ENCODE peak calls at places on chromosomes 11 and 22, in five cellular contexts. W, Q, L, G and Z are unnamed samples.
A peak's percentile ranks its signal among the peaks of the same experiment; 100 is the strongest.

GRCh38 chr22:43151251-43152000 is at the start of gene TSPO:
- DNase-seq in Q (peak; percentile 57), W (peak; percentile 71), L (no peak), G (peak; percentile 27), Z (peak; percentile 54)

GRCh38 chr22:29846290-29846689 is 8.2 kb upstream of the ASCC2 start:
- DNase-seq in Q (no peak), G (no peak), W (no peak), L (no peak), Z (no peak)

GRCh38 chr11:76939219-76939631 is 78.5 kb downstream of the ACER3 start:
- DNase-seq in L (no peak), G (no peak), Q (no peak), W (no peak), Z (no peak)

GRCh38 chr11:120168960-120169681 is 31.2 kb upstream of the TRIM29 start:
- DNase-seq in W (peak; percentile 81), G (no peak), Q (peak; percentile 89), L (no peak), Z (peak; percentile 85)

GRCh38 chr11:105829084-105829483 is 193.0 kb downstream of the MSANTD4 start:
- DNase-seq in G (peak; percentile 24), W (no peak), L (no peak), Q (no peak), Z (no peak)

GRCh38 chr11:29135504-29135903 is 881.3 kb downstream of the KCNA4 start:
- DNase-seq in G (no peak), Q (no peak), W (no peak), L (no peak), Z (no peak)

GRCh38 chr22:31083377-31083768 is 2.3 kb downstream of the SMTN start:
- DNase-seq in W (no peak), Q (no peak), G (no peak), L (no peak), Z (no peak)

GRCh38 chr11:82927264-82927880 is 25.8 kb downstream of the DDIAS start:
- DNase-seq in G (peak; percentile 84), W (peak; percentile 78), Q (peak; percentile 80), L (peak; percentile 34), Z (peak; percentile 61)

DNA sequence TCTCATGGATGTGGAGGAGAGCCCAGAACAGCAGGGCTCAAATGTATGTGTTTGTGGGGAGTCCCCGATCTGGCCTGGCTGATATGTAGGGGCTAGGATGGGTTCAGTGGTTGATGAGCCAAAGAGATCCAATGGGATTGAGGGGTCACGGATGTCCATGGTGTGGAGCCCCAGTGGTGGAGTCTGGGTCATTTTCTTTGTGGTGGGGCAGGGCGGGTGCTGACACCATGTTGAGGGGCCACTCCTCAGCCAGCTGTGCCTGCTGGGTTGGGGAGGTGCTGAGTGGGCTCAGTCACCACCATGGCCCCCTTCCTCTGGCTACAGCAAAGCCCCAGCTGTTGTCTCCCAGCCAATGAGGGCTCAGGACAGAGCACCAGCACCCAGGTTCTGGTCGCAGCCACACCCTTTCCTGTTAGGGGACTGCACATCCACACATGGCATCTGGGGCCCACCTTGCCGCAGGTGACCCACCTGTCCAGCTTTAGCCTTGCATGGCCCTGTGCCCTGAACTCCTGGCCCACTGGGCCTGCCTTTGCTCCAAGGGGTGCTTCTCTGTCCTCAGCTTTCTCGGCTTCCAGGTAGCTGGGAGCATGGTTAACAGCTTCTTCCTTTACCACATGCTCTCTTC is 3.2 kb upstream of the GNAZ start:
- DNase-seq in L (no peak), W (no peak), G (no peak), Q (no peak), Z (no peak)
- TF ChIP-seq EZH2phosphoT487 in L (no peak), W (no peak), G (no peak), Q (no peak), Z (no peak)

GRCh38 chr11:110294509-110294908 is 1.9 kb downstream of the RDX start:
- DNase-seq in Q (no peak), L (no peak), G (no peak), W (no peak), Z (peak; percentile 26)
- H3K4me2 ChIP-seq in Q (peak overlapping the region; percentile 95), L (peak overlapping the region; percentile 80), G (peak overlapping the region; percentile 97), W (peak overlapping the region; percentile 73), Z (peak overlapping the region; percentile 80)

GRCh38 chr22:47275479-47276218 is 513.2 kb downstream of the TBC1D22A start:
- DNase-seq in W (no peak), G (no peak), Q (no peak), L (no peak), Z (no peak)
- TF ChIP-seq EZH2phosphoT487 in W (no peak), G (no peak), Q (no peak), L (no peak), Z (no peak)

GRCh38 chr22:49920859-49921258 is 2.4 kb downstream of the CRELD2 start:
- DNase-seq in Q (no peak), W (no peak), L (no peak), G (no peak), Z (no peak)
- H3K4me2 ChIP-seq in Q (no peak overlapping the region), W (no peak overlapping the region), L (no peak overlapping the region), G (no peak overlapping the region), Z (no peak overlapping the region)

GRCh38 chr11:69375316-69376154 is 81.6 kb downstream of the MYEOV start:
- DNase-seq in G (no peak), W (no peak), Q (no peak), L (no peak), Z (no peak)
- TF ChIP-seq EZH2phosphoT487 in G (no peak), W (no peak), Q (no peak), L (no peak), Z (no peak)

GRCh38 chr22:28435271-28435825 is 244.3 kb downstream of the TTC28 start:
- DNase-seq in W (no peak), L (no peak), Q (peak; percentile 18), G (no peak), Z (no peak)

GRCh38 chr22:28441720-28442263 is 237.8 kb downstream of the TTC28 start:
- DNase-seq in G (no peak), W (peak; percentile 9), L (no peak), Q (no peak), Z (peak; percentile 5)

GRCh38 chr22:28440517-28441366 is 238.9 kb downstream of the TTC28 start:
- DNase-seq in L (no peak), Q (no peak), W (no peak), G (no peak), Z (no peak)

GRCh38 chr22:28435960-28436359 is 243.7 kb downstream of the TTC28 start:
- DNase-seq in G (no peak), W (no peak), L (no peak), Q (no peak), Z (no peak)

DNA sequence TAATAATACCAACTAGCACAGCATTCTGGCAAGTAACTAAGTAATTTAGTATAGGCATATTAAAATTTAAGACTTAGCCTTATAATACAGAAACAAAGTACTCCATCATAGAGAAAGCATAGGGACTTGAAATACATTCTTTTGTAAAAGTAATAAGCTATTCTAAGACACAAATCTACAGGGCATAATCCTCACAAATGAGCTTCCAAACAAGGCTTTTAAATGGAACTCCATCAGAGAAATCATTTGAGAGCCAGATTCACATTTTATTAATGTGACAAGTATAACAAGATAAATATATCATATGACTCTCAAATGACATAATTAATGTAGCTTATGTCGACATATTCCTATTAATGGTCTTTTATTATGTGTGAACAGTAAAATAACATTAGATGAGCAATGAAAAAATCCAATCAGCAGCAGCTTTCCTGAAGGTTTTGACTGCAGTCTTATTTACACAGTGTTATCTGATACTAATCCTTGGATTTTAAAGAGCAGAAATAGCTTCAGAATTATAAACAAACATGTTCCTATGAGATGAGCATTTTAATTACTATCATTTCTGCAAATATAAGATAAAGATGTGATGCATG is 241.4 kb downstream of the TTC28 start:
- DNase-seq in G (no peak), L (no peak), W (no peak), Q (no peak), Z (no peak)
- H3K4me2 ChIP-seq in G (no peak overlapping the region), L (no peak overlapping the region), W (peak overlapping the region; percentile 4), Q (no peak overlapping the region), Z (no peak overlapping the region)

GRCh38 chr11:56716379-56716854 is 17.5 kb downstream of the OR9G1 start:
- DNase-seq in W (no peak), G (no peak), Q (no peak), L (no peak), Z (no peak)
- TF ChIP-seq EZH2phosphoT487 in W (no peak), G (no peak), Q (no peak), L (no peak), Z (no peak)

GRCh38 chr11:69841170-69841858 is 22.1 kb upstream of the FGF3 start:
- DNase-seq in L (no peak), G (no peak), W (no peak), Q (no peak), Z (no peak)

GRCh38 chr11:69839516-69839915 is 20.3 kb upstream of the FGF3 start:
- DNase-seq in G (no peak), Q (no peak), W (no peak), L (no peak), Z (no peak)

GRCh38 chr11:69842746-69843528 is 23.7 kb upstream of the FGF3 start:
- DNase-seq in W (no peak), G (no peak), Q (peak; percentile 50), L (no peak), Z (no peak)

GRCh38 chr11:69841859-69842698 is 22.9 kb upstream of the FGF3 start:
- DNase-seq in W (no peak), Q (peak; percentile 72), L (peak; percentile 49), G (peak; percentile 14), Z (peak; percentile 35)

GRCh38 chr11:69840371-69841169 is 21.4 kb upstream of the FGF3 start:
- DNase-seq in L (peak; percentile 76), W (no peak), G (no peak), Q (no peak), Z (peak; percentile 48)
- H3K4me2 ChIP-seq in L (peak overlapping the region; percentile 67), W (no peak overlapping the region), G (no peak overlapping the region), Q (no peak overlapping the region), Z (peak overlapping the region; percentile 49)